ENCODE peak calls at places on chromosomes 3 and 15, in five cellular contexts. One of them, this sample, is unnamed.

GRCh38 chr3:36944641-36945270 is at the start of gene TRANK1:
- DNase-seq in cardiac muscle cell: peak
- DNase-seq in CD8-positive, alpha-beta T cell: peak
- DNase-seq in endothelial cell: peak
- DNase-seq in HTR-8/SVneo: no peak
- DNase-seq in this sample: no peak

GRCh38 chr3:17581421-17582080 is 160.9 kb downstream of the TBC1D5 start:
- DNase-seq in cardiac muscle cell: no peak
- DNase-seq in CD8-positive, alpha-beta T cell: no peak
- DNase-seq in endothelial cell: no peak
- DNase-seq in HTR-8/SVneo: no peak
- DNase-seq in this sample: no peak

GRCh38 chr3:193240850-193241706 is at the start of gene PLAAT1:
- DNase-seq in cardiac muscle cell: peak
- DNase-seq in CD8-positive, alpha-beta T cell: no peak
- DNase-seq in endothelial cell: peak
- DNase-seq in HTR-8/SVneo: peak
- DNase-seq in this sample: peak

GRCh38 chr3:11476814-11477213 is 166.9 kb downstream of the VGLL4 start:
- DNase-seq in cardiac muscle cell: no peak
- DNase-seq in CD8-positive, alpha-beta T cell: no peak
- DNase-seq in endothelial cell: no peak
- DNase-seq in HTR-8/SVneo: no peak
- DNase-seq in this sample: peak

GRCh38 chr3:42652611-42653302 is 740 bp upstream of the ZBTB47 start:
- DNase-seq in cardiac muscle cell: no peak
- DNase-seq in CD8-positive, alpha-beta T cell: no peak
- DNase-seq in endothelial cell: no peak
- DNase-seq in HTR-8/SVneo: no peak
- DNase-seq in this sample: no peak

GRCh38 chr15:75727851-75728715 is 15.4 kb upstream of the CSPG4 start:
- DNase-seq in cardiac muscle cell: peak
- DNase-seq in CD8-positive, alpha-beta T cell: peak
- DNase-seq in endothelial cell: peak
- DNase-seq in HTR-8/SVneo: peak
- DNase-seq in this sample: no peak

GRCh38 chr3:128619146-128619890 is 31.3 kb downstream of the RPN1 start:
- DNase-seq in cardiac muscle cell: no peak
- DNase-seq in CD8-positive, alpha-beta T cell: no peak
- DNase-seq in endothelial cell: no peak
- DNase-seq in HTR-8/SVneo: no peak
- DNase-seq in this sample: peak

GRCh38 chr3:42036483-42036823 is 54.7 kb upstream of the TRAK1 start:
- DNase-seq in cardiac muscle cell: peak
- DNase-seq in CD8-positive, alpha-beta T cell: no peak
- DNase-seq in endothelial cell: no peak
- DNase-seq in HTR-8/SVneo: peak
- DNase-seq in this sample: peak

GRCh38 chr3:9168230-9168629 is 81.2 kb downstream of the SRGAP3 start:
- DNase-seq in cardiac muscle cell: peak
- DNase-seq in CD8-positive, alpha-beta T cell: no peak
- DNase-seq in endothelial cell: no peak
- DNase-seq in HTR-8/SVneo: no peak
- DNase-seq in this sample: no peak

GRCh38 chr15:65818927-65819562 is 27.0 kb upstream of the DENND4A start:
- DNase-seq in cardiac muscle cell: no peak
- DNase-seq in CD8-positive, alpha-beta T cell: no peak
- DNase-seq in endothelial cell: no peak
- DNase-seq in HTR-8/SVneo: no peak
- DNase-seq in this sample: no peak

GRCh38 chr15:68763063-68763462 is 57.6 kb downstream of the ANP32A start:
- DNase-seq in cardiac muscle cell: no peak
- DNase-seq in CD8-positive, alpha-beta T cell: no peak
- DNase-seq in endothelial cell: no peak
- DNase-seq in HTR-8/SVneo: no peak
- DNase-seq in this sample: no peak

GRCh38 chr3:118987466-118987865 is 47.2 kb downstream of the IGSF11 start:
- DNase-seq in cardiac muscle cell: no peak
- DNase-seq in CD8-positive, alpha-beta T cell: no peak
- DNase-seq in endothelial cell: no peak
- DNase-seq in HTR-8/SVneo: no peak
- DNase-seq in this sample: peak

GRCh38 chr3:58526124-58526957 is 10.6 kb downstream of the ACOX2 start:
- DNase-seq in cardiac muscle cell: no peak
- DNase-seq in CD8-positive, alpha-beta T cell: no peak
- DNase-seq in endothelial cell: no peak
- DNase-seq in HTR-8/SVneo: peak
- DNase-seq in this sample: peak

GRCh38 chr3:173529062-173529711 is 131.6 kb downstream of the NLGN1 start:
- DNase-seq in cardiac muscle cell: peak
- DNase-seq in CD8-positive, alpha-beta T cell: no peak
- DNase-seq in endothelial cell: peak
- DNase-seq in HTR-8/SVneo: no peak
- DNase-seq in this sample: no peak

GRCh38 chr15:72592676-72593075 is 61.8 kb upstream of the GOLGA6B start:
- DNase-seq in cardiac muscle cell: no peak
- DNase-seq in CD8-positive, alpha-beta T cell: no peak
- DNase-seq in endothelial cell: no peak
- DNase-seq in HTR-8/SVneo: no peak
- DNase-seq in this sample: no peak

GRCh38 chr3:141386611-141387110 is 18.4 kb downstream of the ZBTB38 start:
- DNase-seq in cardiac muscle cell: no peak
- DNase-seq in CD8-positive, alpha-beta T cell: no peak
- DNase-seq in endothelial cell: no peak
- DNase-seq in HTR-8/SVneo: no peak
- DNase-seq in this sample: no peak

GRCh38 chr3:184241141-184241446 is 7.7 kb downstream of the ALG3 start:
- DNase-seq in cardiac muscle cell: no peak
- DNase-seq in CD8-positive, alpha-beta T cell: no peak
- DNase-seq in endothelial cell: no peak
- DNase-seq in HTR-8/SVneo: no peak
- DNase-seq in this sample: no peak